ENCODE peak calls at places on chromosomes 12 and 14, in four cellular contexts. G is fibroblast of lung, D is left colon, J is T-cell. F is an unnamed sample.

GRCh38 chr14:96272777-96273471 is 16.9 kb downstream of the BDKRB1 start:
- DNase-seq in G (no peak), D (no peak), J (no peak), F (no peak)

GRCh38 chr12:121494093-121494787 is 86.6 kb downstream of the KDM2B start:
- DNase-seq in D (peak; percentile 57), G (peak; percentile 34), J (peak; percentile 26), F (peak; percentile 4)

GRCh38 chr14:76328457-76329137 is 47.3 kb upstream of the ESRRB start:
- DNase-seq in J (no peak), D (no peak), G (no peak), F (no peak)

GRCh38 chr14:91149462-91149861 is 35.6 kb downstream of the DGLUCY start:
- DNase-seq in D (no peak), G (peak; percentile 100), J (no peak), F (peak; percentile 99)

GRCh38 chr14:68702105-68702504 is 90.8 kb downstream of the ZFP36L1 start:
- DNase-seq in J (no peak), G (no peak), D (no peak), F (no peak)

GRCh38 chr14:69002069-69002468 is 23.0 kb upstream of the ACTN1 start:
- DNase-seq in J (no peak), D (peak; percentile 26), G (no peak), F (no peak)

GRCh38 chr14:64137657-64138290 is 156.4 kb downstream of the ESR2 start:
- DNase-seq in J (no peak), G (peak; percentile 47), D (no peak), F (no peak)

GRCh38 chr12:2543801-2544200 is 251.0 kb upstream of the FKBP4 start:
- DNase-seq in G (no peak), J (no peak), D (no peak), F (no peak)

GRCh38 chr12:132117558-132117875 is 26.6 kb downstream of the DDX51 start:
- DNase-seq in D (no peak), J (no peak), G (no peak), F (no peak)

GRCh38 chr12:109765493-109765810 is 51.8 kb downstream of the FAM222A start:
- DNase-seq in D (no peak), J (no peak), G (no peak), F (no peak)

GRCh38 chr14:60249321-60250251 is 565 bp downstream of the PPM1A start:
- DNase-seq in G (peak; percentile 68), D (peak; percentile 80), J (peak; percentile 30), F (peak; percentile 31)

GRCh38 chr12:108861878-108862587 is 4.7 kb upstream of the SSH1 start:
- DNase-seq in D (peak; percentile 53), G (no peak), J (no peak), F (no peak)

F was measured in stromal cell of bone marrow.